ENCODE peak calls at places on chromosomes 5 and 9, in nine cellular contexts. Y is breast epithelium, C is ascending aorta, K is HL-60, L is heart right ventricle, S is OCI-LY7, W is heart left ventricle, I is AG04449, N is fibroblast of lung. F is an unnamed sample.

GRCh38 chr5:165202144-165202910 is 1696.9 kb downstream of the MAT2B start:
- DNase-seq in Y (no peak), C (no peak), K (no peak), L (no peak), S (no peak), W (no peak), I (no peak), N (peak), F (no peak)

GRCh38 chr5:95284512-95285405 is at the start of gene MCTP1:
- DNase-seq in Y (no peak), C (no peak), K (no peak), L (peak), S (no peak), W (no peak), I (no peak), N (peak), F (peak)

GRCh38 chr5:32330126-32330971 is 17.6 kb upstream of the MTMR12 start:
- DNase-seq in Y (no peak), C (no peak), K (no peak), L (no peak), S (no peak), W (no peak), I (no peak), N (no peak), F (no peak)

GRCh38 chr5:9712506-9713285 is 82.5 kb upstream of the TAS2R1 start:
- DNase-seq in Y (no peak), C (no peak), K (no peak), L (no peak), S (no peak), W (no peak), I (peak), N (peak), F (no peak)

GRCh38 chr9:16708638-16709435 is 161.6 kb downstream of the BNC2 start:
- DNase-seq in Y (no peak), C (no peak), K (no peak), L (no peak), S (no peak), W (no peak), I (no peak), N (peak), F (no peak)

GRCh38 chr9:92527832-92528536 is 7.8 kb downstream of the ECM2 start:
- DNase-seq in Y (no peak), C (no peak), K (no peak), L (no peak), S (no peak), W (no peak), I (no peak), N (no peak), F (no peak)

GRCh38 chr5:80220268-80220897 is 35.5 kb downstream of the SERINC5 start:
- DNase-seq in Y (no peak), C (no peak), K (no peak), L (no peak), S (no peak), W (no peak), I (no peak), N (peak), F (no peak)

GRCh38 chr5:395156-395920 is 47.6 kb upstream of the EXOC3 start:
- DNase-seq in Y (no peak), C (no peak), K (no peak), L (no peak), S (no peak), W (no peak), I (no peak), N (peak), F (no peak)

GRCh38 chr5:159912033-159912800 is 4.1 kb upstream of the ADRA1B start:
- DNase-seq in Y (no peak), C (peak), K (no peak), L (no peak), S (no peak), W (no peak), I (no peak), N (peak), F (no peak)

GRCh38 chr5:172404746-172405145 is 49.6 kb downstream of the SH3PXD2B start:
- DNase-seq in Y (no peak), C (no peak), K (no peak), L (no peak), S (no peak), W (no peak), I (no peak), N (no peak), F (no peak)

GRCh38 chr9:109232449-109232848 is 65.4 kb upstream of the FRRS1L start:
- DNase-seq in Y (no peak), C (no peak), K (no peak), L (no peak), S (no peak), W (no peak), I (peak), N (peak), F (no peak)

GRCh38 chr9:95089257-95089873 is 228.1 kb downstream of the FANCC start:
- DNase-seq in Y (no peak), C (no peak), K (no peak), L (no peak), S (no peak), W (no peak), I (no peak), N (no peak), F (no peak)

GRCh38 chr9:92634712-92635605 is 35.0 kb downstream of the IPPK start:
- DNase-seq in Y (peak), C (peak), K (peak), L (peak), S (peak), W (peak), I (no peak), N (peak), F (peak)

DNA sequence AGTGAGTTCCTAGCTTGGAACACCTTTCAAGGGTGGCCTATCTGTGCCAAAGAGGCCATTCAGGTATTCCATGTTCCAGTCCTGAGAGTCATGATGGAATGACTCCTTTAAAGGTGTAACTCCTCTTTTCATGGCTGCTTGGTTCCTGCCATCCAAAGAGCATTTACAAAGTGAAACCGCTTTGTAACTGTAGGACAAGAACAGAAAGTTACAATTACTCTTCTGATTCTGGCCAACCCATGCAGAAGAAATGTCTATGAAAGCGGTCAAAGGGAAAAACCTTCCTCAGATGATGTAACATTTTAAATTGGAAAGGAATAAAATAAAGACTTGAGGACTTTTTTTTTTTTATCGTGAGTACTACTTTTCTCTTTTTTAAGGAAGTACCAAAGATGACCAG is 12.9 kb upstream of the C9orf72 start:
- DNase-seq in Y (no peak), C (no peak), K (no peak), L (no peak), S (no peak), W (no peak), I (no peak), N (no peak), F (no peak)
- H3K4me3 ChIP-seq in Y (no peak), C (no peak), K (no peak), L (no peak), S (no peak), W (peak), I (no peak), N (no peak), F (no peak)

GRCh38 chr5:124289641-124290201 is 456.7 kb downstream of the ZNF608 start:
- DNase-seq in Y (peak), C (no peak), K (no peak), L (no peak), S (peak), W (no peak), I (no peak), N (no peak), F (peak)
- TF ChIP-seq CTCF in Y (no peak), C (peak), K (no peak), L (no peak), S (peak), W (no peak), I (no peak), N (no peak), F (no peak)

GRCh38 chr5:174045470-174046025 is at the start of gene NSG2:
- DNase-seq in Y (peak), C (no peak), K (peak), L (peak), S (peak), W (peak), I (peak), N (peak), F (peak)
- H3K4me3 ChIP-seq in Y (no peak), C (no peak), K (no peak), L (no peak), S (no peak), W (no peak), I (no peak), N (no peak), F (no peak)

DNA sequence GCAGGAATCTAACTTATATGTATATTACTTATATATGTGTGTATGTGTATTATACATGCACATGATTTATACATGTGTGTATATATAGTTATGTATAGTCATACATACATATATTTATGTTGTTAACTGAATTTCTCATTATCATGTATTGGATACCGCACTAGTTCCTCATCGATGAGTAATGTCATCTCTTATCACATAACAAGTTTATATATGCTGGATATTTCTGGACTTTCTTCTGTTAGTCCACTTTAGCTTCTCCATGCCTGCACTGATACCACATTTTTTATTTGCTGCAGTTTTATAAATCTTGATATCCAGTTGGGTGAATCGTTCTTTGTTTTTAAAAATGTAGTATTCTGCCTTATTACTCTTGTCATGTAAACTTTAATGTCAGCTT is 50.2 kb downstream of the APC start:
- DNase-seq in Y (no peak), C (no peak), K (no peak), L (no peak), S (no peak), W (no peak), I (no peak), N (no peak), F (no peak)
- TF ChIP-seq CTCF in Y (no peak), C (no peak), K (no peak), L (no peak), S (no peak), W (no peak), I (no peak), N (no peak), F (no peak)

DNA sequence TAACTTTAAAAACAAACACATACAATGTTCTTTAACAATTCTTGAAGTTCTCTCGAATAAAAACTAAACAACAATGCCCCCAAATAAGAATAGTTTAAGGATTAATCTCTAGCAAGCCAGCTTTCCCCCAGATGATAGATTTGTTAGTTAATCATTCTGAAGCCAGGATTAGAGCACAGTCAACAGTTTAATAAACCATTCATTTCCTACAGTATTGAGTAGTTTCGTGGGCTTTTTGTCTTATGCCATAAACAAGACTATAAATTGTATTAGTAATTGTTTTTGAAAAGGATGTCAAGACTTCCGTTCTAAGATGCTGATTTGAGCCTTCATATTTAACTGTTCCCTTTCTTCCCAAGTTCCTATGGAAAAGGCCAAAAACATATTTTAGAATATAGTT is 136.6 kb downstream of the PIK3R1 start:
- DNase-seq in Y (no peak), C (no peak), K (no peak), L (no peak), S (no peak), W (no peak), I (no peak), N (no peak), F (no peak)
- H3K4me3 ChIP-seq in Y (no peak), C (no peak), K (no peak), L (no peak), S (no peak), W (no peak), I (no peak), N (no peak), F (no peak)